ENCODE peak calls at places on chromosome 14, in four cellular contexts. E is GM12878, R is K562, J is HL-60. G is an unnamed sample.

GRCh38 chr14:85471744-85472143 is 58.2 kb upstream of the FLRT2 start:
- DNase-seq in E (no peak), R (no peak), J (no peak), G (no peak)

GRCh38 chr14:54681819-54682261 is 114.9 kb downstream of the SAMD4A start:
- DNase-seq in E (no peak), R (peak), J (no peak), G (no peak)

GRCh38 chr14:100072783-100073346 is 7.6 kb downstream of the EVL start:
- DNase-seq in E (no peak), R (peak), J (peak), G (no peak)

GRCh38 chr14:21987937-21988336 is 314.3 kb upstream of the OR4E1 start:
- DNase-seq in E (no peak), R (peak), J (no peak), G (no peak)

GRCh38 chr14:104685216-104685997 is 4.0 kb upstream of the INF2 start:
- DNase-seq in E (no peak), R (no peak), J (no peak), G (no peak)

GRCh38 chr14:32298346-32298745 is 30.8 kb upstream of the AKAP6 start:
- DNase-seq in E (no peak), R (no peak), J (no peak), G (no peak)

GRCh38 chr14:69693145-69693544 is 73.8 kb upstream of the SRSF5 start:
- DNase-seq in E (no peak), R (no peak), J (no peak), G (no peak)

GRCh38 chr14:22226381-22226780 is 362.6 kb downstream of the DAD1 start:
- DNase-seq in E (no peak), R (peak), J (peak), G (no peak)

GRCh38 chr14:70622111-70622712 is 19.5 kb upstream of the TTC9 start:
- DNase-seq in E (no peak), R (peak), J (no peak), G (peak)

GRCh38 chr14:100223332-100224171 is 15.4 kb upstream of the YY1 start:
- DNase-seq in E (no peak), R (peak), J (no peak), G (no peak)

GRCh38 chr14:54651649-54652048 is 84.7 kb downstream of the SAMD4A start:
- DNase-seq in E (no peak), R (no peak), J (no peak), G (no peak)

GRCh38 chr14:105196228-105196960 is 15.3 kb upstream of the NUDT14 start:
- DNase-seq in E (no peak), R (peak), J (no peak), G (no peak)

GRCh38 chr14:65470404-65470880 is 57.9 kb downstream of the FUT8 start:
- DNase-seq in E (no peak), R (no peak), J (no peak), G (no peak)

GRCh38 chr14:101835166-101835557 is 73.7 kb downstream of the PPP2R5C start:
- DNase-seq in E (no peak), R (no peak), J (no peak), G (no peak)

GRCh38 chr14:72826039-72826438 is 67.9 kb downstream of the DPF3 start:
- DNase-seq in E (no peak), R (peak), J (no peak), G (no peak)

DNA sequence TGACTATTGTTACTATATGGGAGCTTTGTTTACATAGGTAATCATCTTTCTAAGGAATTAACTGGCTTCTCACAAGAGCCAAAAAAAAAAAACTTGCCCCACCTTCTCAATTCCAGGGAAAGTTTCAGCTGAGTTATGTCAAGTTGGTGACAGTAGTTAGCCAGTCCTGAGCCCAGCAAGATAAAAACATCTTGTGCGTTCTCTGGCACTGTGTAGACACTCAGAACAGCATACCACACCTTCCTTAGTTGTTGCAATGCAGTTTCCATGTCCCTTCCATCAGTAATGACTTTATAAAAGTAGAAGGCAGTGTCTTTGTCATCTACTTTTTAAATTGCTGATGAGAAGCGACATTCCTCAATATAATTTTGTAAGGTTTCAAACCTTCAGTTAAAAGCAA is 50.2 kb downstream of the PTPN21 start:
- DNase-seq in E (no peak), R (no peak), J (no peak), G (no peak)
- TF ChIP-seq SPI1 in E (no peak), R (no peak), J (no peak), G (no peak)

DNA sequence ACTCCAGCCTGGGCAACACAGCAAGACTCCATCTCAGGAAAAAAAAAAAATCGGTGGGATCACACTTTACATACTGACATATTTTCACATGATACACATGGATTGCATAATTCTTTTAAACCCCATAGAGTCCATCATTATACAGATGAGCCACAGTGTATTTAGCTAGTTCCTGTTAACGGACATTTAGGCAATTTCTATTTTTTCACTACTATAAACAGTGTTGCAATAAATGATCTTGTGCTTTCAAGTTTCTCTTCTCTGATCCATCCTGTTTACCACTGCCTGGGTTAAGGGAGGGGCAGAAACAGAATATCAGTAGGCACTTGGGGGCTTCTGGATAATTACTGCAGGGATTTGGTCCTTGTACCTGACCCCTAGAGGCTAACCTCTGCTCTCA is 43.4 kb upstream of the SPTLC2 start:
- DNase-seq in E (no peak), R (no peak), J (peak), G (no peak)
- TF ChIP-seq SPI1 in E (no peak), R (no peak), J (no peak), G (no peak)

DNA sequence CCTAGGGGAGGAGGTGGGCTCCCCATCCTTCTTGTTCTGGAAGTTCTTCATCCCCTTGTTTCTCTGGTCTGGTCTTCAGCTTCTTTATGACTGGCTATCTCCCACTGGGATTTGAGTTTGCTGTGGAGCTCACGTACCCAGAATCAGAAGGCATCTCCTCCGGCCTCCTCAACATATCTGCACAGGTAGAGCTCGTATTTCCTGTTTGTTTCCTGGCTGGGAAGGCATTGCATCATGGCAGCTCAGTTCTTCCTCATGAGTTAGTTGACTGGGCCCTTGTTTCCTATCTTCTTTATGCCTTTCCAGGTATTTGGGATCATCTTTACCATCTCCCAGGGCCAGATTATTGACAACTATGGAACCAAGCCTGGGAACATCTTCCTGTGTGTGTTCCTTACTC is 19.8 kb downstream of the ERG28 start:
- DNase-seq in E (no peak), R (no peak), J (no peak), G (no peak)
- TF ChIP-seq SPI1 in E (no peak), R (no peak), J (no peak), G (no peak)

GRCh38 chr14:33738481-33738880 is 212.4 kb downstream of the EGLN3 start:
- DNase-seq in E (no peak), R (no peak), J (no peak), G (no peak)
- TF ChIP-seq SPI1 in E (no peak), R (no peak), J (no peak), G (no peak)

DNA sequence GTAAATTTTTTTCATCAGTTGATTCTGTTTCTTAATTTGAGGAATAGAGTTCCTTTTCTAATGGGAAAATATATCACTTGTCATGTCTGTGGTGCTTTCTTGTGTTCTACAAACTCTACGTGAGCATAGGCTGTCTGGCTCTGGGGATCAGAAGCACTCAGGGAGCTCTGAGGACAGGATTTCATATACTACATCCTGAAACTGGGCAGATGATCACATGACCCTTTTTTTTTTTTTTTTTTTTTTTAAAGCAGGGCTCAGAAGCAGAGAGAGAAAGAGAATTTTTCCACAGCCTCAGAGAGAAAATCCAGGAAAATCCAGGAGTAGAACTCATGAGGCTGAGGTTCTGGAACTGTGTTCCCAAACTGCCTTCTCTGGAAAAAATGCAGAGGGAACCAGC is 183.3 kb upstream of the HIF1A start:
- DNase-seq in E (no peak), R (no peak), J (no peak), G (no peak)
- TF ChIP-seq SPI1 in E (no peak), R (no peak), J (no peak), G (no peak)

DNA sequence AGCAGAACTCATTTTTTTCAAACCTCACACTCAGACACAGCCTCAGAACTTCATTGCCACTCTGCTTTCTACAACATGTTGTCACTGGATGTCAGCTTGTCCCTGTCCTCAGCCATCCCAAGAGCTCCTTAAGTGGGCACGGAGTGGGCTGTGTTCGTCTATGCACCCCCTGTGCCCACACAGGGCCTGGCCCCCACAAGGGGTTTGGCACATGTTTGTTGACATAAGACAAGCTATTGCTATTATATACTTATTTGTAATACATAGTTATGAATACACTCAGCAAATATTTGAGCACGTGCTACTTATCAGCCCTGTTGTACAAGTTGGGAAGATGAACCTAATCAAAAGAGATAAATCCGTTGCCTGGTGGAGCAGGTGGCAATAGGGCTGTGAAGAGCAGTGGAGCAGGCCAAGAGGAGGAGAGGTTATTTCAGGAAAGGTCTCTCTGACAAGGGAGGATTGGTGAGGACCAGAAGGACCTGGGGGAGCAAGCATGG is 4.3 kb upstream of the BDKRB1 start:
- DNase-seq in E (no peak), R (no peak), J (no peak), G (no peak)
- TF ChIP-seq SPI1 in E (no peak), R (no peak), J (no peak), G (no peak)

GRCh38 chr14:102949801-102950451 is 27.5 kb downstream of the AMN start:
- DNase-seq in E (no peak), R (no peak), J (no peak), G (no peak)
- TF ChIP-seq SPI1 in E (no peak), R (no peak), J (no peak), G (no peak)

GRCh38 chr14:38948171-38948570 is 154.9 kb downstream of the SEC23A start:
- DNase-seq in E (no peak), R (no peak), J (no peak), G (no peak)

GRCh38 chr14:38944691-38945090 is 158.3 kb downstream of the SEC23A start:
- DNase-seq in E (no peak), R (no peak), J (no peak), G (no peak)

GRCh38 chr14:38950676-38951075 is 152.4 kb downstream of the SEC23A start:
- DNase-seq in E (no peak), R (no peak), J (no peak), G (no peak)

GRCh38 chr14:38948576-38948975 is 154.5 kb downstream of the SEC23A start:
- DNase-seq in E (no peak), R (no peak), J (no peak), G (no peak)

DNA sequence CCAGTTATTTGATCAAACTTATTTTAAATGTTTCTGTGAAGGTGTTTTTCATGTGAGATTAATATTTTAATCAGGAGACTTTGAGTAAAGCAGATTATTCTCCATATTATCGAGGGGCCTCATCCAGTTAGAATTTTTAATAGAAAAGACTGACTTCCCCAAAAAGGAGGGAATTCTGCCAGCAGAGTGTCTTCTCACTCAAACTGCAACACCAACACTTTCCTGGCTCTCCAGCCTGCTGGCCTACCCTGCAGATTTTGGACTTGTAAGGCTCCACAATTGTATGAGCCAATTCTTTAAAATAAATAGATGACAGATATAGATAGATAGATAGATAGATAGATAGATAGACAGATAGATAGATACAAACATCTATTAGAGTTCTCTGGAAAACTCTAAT is 155.7 kb downstream of the SEC23A start:
- DNase-seq in E (no peak), R (no peak), J (no peak), G (no peak)
- TF ChIP-seq SPI1 in E (no peak), R (no peak), J (no peak), G (no peak)

GRCh38 chr14:26598081-26598671 is 343 bp upstream of the NOVA1 start:
- DNase-seq in E (no peak), R (peak), J (no peak), G (peak)
- TF ChIP-seq SPI1 in E (no peak), R (no peak), J (no peak), G (no peak)